ENCODE peak calls at places on chromosomes 13 and 19, in six cellular contexts. G is mucosa of descending colon, A is stomach, U is lung, E is Panc1, R is heart right ventricle. Y is an unnamed sample.
A peak's percentile ranks its signal among the peaks of the same experiment; 100 is the strongest.

GRCh38 chr13:91216928-91217700 is 130.4 kb upstream of the MIR17HG start:
- DNase-seq in A (no peak), E (no peak), U (no peak), R (no peak), G (no peak), Y (no peak)

GRCh38 chr19:50638576-50638975 is 1.1 kb downstream of the SYT3 start:
- DNase-seq in R (no peak), E (no peak), A (no peak), U (no peak), G (no peak), Y (no peak)

GRCh38 chr13:40670307-40670706 is 3.9 kb upstream of the FOXO1 start:
- DNase-seq in E (no peak), G (no peak), A (no peak), R (no peak), U (no peak), Y (no peak)

GRCh38 chr19:37594982-37595382 is 306 bp downstream of the ZNF540 start:
- DNase-seq in R (peak; percentile 64), U (peak; percentile 58), A (peak; percentile 62), G (peak; percentile 80), E (no peak), Y (peak; percentile 83)

GRCh38 chr19:46745521-46746280 is at the start of gene FKRP:
- DNase-seq in U (no peak), R (peak; percentile 55), G (no peak), A (peak; percentile 32), E (no peak), Y (no peak)

GRCh38 chr13:23608704-23609413 is 38.6 kb downstream of the TNFRSF19 start:
- DNase-seq in G (peak; percentile 51), A (no peak), U (peak; percentile 43), R (peak; percentile 52), E (no peak), Y (no peak)

GRCh38 chr19:7925171-7925837 is 631 bp downstream of the CTXN1 start:
- DNase-seq in E (no peak), R (peak; percentile 76), A (peak; percentile 68), G (peak; percentile 80), U (peak; percentile 62), Y (no peak)

GRCh38 chr19:58491393-58491792 is 15.2 kb downstream of the ZNF446 start:
- DNase-seq in R (no peak), G (no peak), A (no peak), E (no peak), U (no peak), Y (no peak)

GRCh38 chr13:77480071-77480470 is 55.4 kb upstream of the SCEL start:
- DNase-seq in U (no peak), R (no peak), A (no peak), E (no peak), G (no peak), Y (no peak)

GRCh38 chr19:53545271-53546065 is 7.5 kb downstream of the ZNF331 start:
- DNase-seq in U (peak; percentile 30), E (peak; percentile 79), R (no peak), G (no peak), A (no peak), Y (no peak)

GRCh38 chr13:109569938-109570711 is 216.3 kb downstream of the IRS2 start:
- DNase-seq in U (no peak), A (peak; percentile 44), E (no peak), R (no peak), G (no peak), Y (no peak)

GRCh38 chr19:41934849-41935374 is 6.7 kb upstream of the ERFL start:
- DNase-seq in U (peak; percentile 76), R (peak; percentile 63), E (peak; percentile 30), A (peak; percentile 77), G (peak; percentile 74), Y (no peak)

GRCh38 chr13:31722684-31723083 is 16.6 kb upstream of the RXFP2 start:
- DNase-seq in U (no peak), G (no peak), R (no peak), E (no peak), A (no peak), Y (no peak)

DNA sequence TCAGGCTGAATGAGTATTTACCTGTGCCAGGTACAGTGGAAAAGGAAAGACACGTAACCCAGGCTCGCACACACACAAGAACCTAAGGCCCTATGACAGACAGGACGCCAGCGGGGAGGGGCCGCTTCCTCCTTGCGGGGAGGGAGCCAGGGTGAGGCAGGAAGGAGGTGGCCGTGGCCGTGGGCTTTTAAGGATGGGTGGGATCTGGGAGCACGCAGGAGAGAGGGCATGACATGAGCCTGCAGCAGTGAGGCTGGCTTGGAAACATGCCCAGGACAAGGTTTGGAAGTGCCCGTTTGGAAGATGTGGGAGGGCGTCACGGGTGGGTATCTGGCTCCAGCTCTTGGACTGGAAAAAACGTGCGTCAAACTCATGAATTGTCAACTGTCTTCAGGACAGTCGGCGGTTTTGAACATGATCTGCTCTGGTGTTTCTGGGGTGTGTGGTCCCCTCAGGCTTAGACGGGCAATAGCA is 20.1 kb downstream of the SH3GL1 start:
- DNase-seq in U (no peak), A (no peak), E (no peak), R (peak; percentile 63), G (peak; percentile 82), Y (no peak)
- H3K4me1 ChIP-seq in U (peaks cover under 1% of the 10 kb centered on the region), A (peaks cover 86% of the 10 kb centered on the region), E (peaks cover 49% of the 10 kb centered on the region), R (peaks cover 50% of the 10 kb centered on the region), G (peaks cover 15% of the 10 kb centered on the region), Y (peaks cover 59% of the 10 kb centered on the region)

DNA sequence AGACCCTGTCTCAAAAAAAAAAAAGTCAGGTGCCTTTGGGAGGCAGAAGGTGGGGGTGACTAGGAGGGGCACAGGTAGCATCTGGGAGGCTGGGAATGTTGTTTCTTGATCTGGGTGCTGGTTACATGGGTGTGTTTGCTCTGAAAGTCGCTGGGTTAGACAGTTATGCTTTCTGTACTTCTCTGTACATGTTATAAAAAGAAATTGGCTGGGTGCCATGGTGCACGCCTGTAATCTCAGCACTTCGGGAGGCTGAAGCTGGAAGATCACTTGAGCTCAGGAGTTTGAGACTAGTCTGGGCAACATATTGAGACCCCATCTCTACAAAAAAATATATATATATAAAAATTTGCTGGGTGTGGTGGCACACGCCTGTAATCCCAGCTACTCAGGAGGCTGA is 15.1 kb downstream of the NOSIP start:
- DNase-seq in G (no peak), E (no peak), A (peak; percentile 68), R (no peak), U (no peak), Y (no peak)
- H3K4me1 ChIP-seq in G (peaks cover 73% of the 10 kb centered on the region), E (peaks cover under 1% of the 10 kb centered on the region), A (peaks cover 81% of the 10 kb centered on the region), R (peaks cover 16% of the 10 kb centered on the region), U (peaks cover 4% of the 10 kb centered on the region), Y (peaks cover 32% of the 10 kb centered on the region)

GRCh38 chr19:48395499-48395898 is 2.0 kb downstream of the GRIN2D start:
- DNase-seq in R (no peak), E (no peak), A (no peak), U (no peak), G (no peak), Y (no peak)

GRCh38 chr19:48397263-48397635 is 3.8 kb downstream of the GRIN2D start:
- DNase-seq in G (no peak), A (no peak), R (no peak), E (no peak), U (no peak), Y (no peak)

GRCh38 chr19:48397636-48398328 is 4.3 kb downstream of the GRIN2D start:
- DNase-seq in R (no peak), A (no peak), U (no peak), E (no peak), G (no peak), Y (no peak)

GRCh38 chr19:48396010-48396870 is 2.8 kb downstream of the GRIN2D start:
- DNase-seq in A (no peak), U (no peak), R (no peak), E (no peak), G (no peak), Y (no peak)

DNA sequence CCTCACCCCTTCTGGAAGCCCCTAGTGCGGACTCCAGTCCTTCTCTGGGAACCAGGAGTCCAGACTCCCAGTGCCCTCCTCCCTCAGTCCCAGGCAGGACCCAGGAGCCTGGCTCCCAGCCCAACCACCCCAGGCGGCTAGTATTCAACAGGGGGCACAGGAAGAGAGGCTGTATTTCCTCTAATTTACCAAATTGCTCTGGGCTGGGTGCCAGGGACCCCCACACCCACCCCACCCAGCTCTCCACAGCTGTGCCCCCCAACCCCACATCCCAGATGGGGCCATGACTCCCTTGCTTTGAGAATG is 3.4 kb downstream of the GRIN2D start:
- DNase-seq in A (no peak), U (no peak), E (no peak), R (no peak), G (no peak), Y (no peak)
- H3K4me1 ChIP-seq in A (peaks cover 31% of the 10 kb centered on the region), U (no peaks in the 10 kb centered on the region), E (peaks cover 33% of the 10 kb centered on the region), R (no peaks in the 10 kb centered on the region), G (peaks cover 15% of the 10 kb centered on the region), Y (no peaks in the 10 kb centered on the region)

GRCh38 chr13:98503175-98504028 is 73.5 kb downstream of the STK24 start:
- DNase-seq in G (no peak), R (no peak), E (no peak), A (no peak), U (no peak), Y (no peak)
- H3K4me1 ChIP-seq in G (peaks cover 48% of the 10 kb centered on the region), R (peaks cover 71% of the 10 kb centered on the region), E (peaks cover 26% of the 10 kb centered on the region), A (peaks cover 75% of the 10 kb centered on the region), U (peaks cover 41% of the 10 kb centered on the region), Y (no peaks in the 10 kb centered on the region)

GRCh38 chr19:14371321-14371821 is 9.9 kb upstream of the ADGRE5 start:
- DNase-seq in G (no peak), U (no peak), E (no peak), R (no peak), A (no peak), Y (no peak)

GRCh38 chr19:14375055-14375581 is 6.1 kb upstream of the ADGRE5 start:
- DNase-seq in E (no peak), R (peak; percentile 35), A (peak; percentile 52), G (peak; percentile 80), U (peak; percentile 59), Y (no peak)

GRCh38 chr19:14370169-14370998 is 10.9 kb upstream of the ADGRE5 start:
- DNase-seq in G (no peak), A (no peak), R (no peak), E (no peak), U (no peak), Y (no peak)

GRCh38 chr19:14378890-14379289 is 2.4 kb upstream of the ADGRE5 start:
- DNase-seq in E (no peak), U (no peak), G (no peak), R (no peak), A (no peak), Y (no peak)

DNA sequence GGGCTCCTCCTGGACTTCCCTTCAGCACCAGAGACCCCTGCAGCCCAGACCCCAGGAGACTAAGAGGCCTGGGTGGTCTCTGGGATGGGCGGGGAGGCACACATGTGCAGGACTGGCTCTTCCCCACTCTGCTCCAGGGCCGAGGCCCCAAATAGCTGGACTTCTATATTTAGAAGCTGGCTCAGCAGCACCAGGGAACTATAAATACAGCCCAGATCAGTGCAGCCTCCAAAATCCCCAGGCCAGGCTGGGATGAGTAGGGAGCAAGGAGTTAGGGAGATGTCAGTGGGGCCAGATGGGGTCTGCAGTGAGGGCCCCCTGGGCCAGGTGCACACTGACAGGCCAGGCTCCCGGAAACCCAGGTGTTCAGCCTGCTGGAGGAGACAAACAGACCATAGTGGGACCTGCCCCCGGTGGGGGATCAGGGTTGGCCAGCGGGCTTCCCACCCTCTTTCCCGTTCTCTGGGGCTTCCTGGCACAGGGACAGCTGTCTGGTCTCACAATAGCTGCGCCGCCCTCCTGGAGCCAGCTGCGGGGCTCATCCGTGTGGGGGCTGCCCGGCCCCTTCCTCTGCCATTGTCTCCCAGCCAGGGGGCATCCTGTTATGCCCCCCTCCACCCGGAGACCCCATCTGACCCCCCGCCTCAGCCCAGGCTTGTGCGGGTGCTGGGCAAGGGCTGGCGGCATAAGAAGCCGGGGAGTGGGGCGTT is 5.5 kb upstream of the ADGRE5 start:
- DNase-seq in R (peak; percentile 65), G (no peak), A (no peak), E (no peak), U (no peak), Y (peak; percentile 66)
- H3K4me1 ChIP-seq in R (peaks cover 45% of the 10 kb centered on the region), G (peaks cover 15% of the 10 kb centered on the region), A (peaks cover 58% of the 10 kb centered on the region), E (peaks cover 13% of the 10 kb centered on the region), U (no peaks in the 10 kb centered on the region), Y (no peaks in the 10 kb centered on the region)

Y was measured in right atrium auricular region.